ENCODE peak calls at places on chromosome 12, in six cellular contexts. F is A549; X is CD4-positive, alpha-beta memory T cell; Q is left ventricle myocardium inferior; M is brain microvascular endothelial cell; R is esophagus muscularis mucosa. H is an unnamed sample.

GRCh38 chr12:113005759-113006158 is 27.4 kb downstream of the OAS2 start:
- DNase-seq in F (peak; percentile 33), X (no peak), Q (no peak), M (no peak), R (no peak), H (peak; percentile 10)

GRCh38 chr12:6377667-6377994 is 2.3 kb upstream of the SCNN1A start:
- DNase-seq in F (no peak), X (no peak), Q (no peak), M (no peak), R (no peak), H (no peak)

GRCh38 chr12:53939141-53940108 is 794 bp downstream of the HOXC13 start:
- DNase-seq in F (peak; percentile 36), X (no peak), Q (no peak), M (no peak), R (no peak), H (peak; percentile 62)

GRCh38 chr12:41442905-41443304 is 254.8 kb downstream of the PDZRN4 start:
- DNase-seq in F (no peak), X (no peak), Q (no peak), M (no peak), R (no peak), H (no peak)

GRCh38 chr12:93776581-93777018 is 99.4 kb downstream of the CRADD start:
- DNase-seq in F (no peak), X (no peak), Q (no peak), M (peak; percentile 87), R (no peak), H (peak; percentile 48)

GRCh38 chr12:92756905-92757598 is 54.3 kb downstream of the PLEKHG7 start:
- DNase-seq in F (no peak), X (no peak), Q (no peak), M (no peak), R (no peak), H (no peak)

GRCh38 chr12:116958402-116959197 is 47.9 kb downstream of the FBXW8 start:
- DNase-seq in F (no peak), X (no peak), Q (no peak), M (no peak), R (no peak), H (no peak)

GRCh38 chr12:7079826-7080125 is 12.5 kb downstream of the C1R start:
- DNase-seq in F (no peak), X (no peak), Q (no peak), M (peak; percentile 64), R (no peak), H (no peak)

GRCh38 chr12:92185052-92185451 is 39.4 kb upstream of the BTG1 start:
- DNase-seq in F (no peak), X (peak; percentile 57), Q (no peak), M (no peak), R (no peak), H (no peak)

GRCh38 chr12:40188558-40189320 is 36.1 kb upstream of the LRRK2 start:
- DNase-seq in F (no peak), X (no peak), Q (no peak), M (no peak), R (no peak), H (no peak)

GRCh38 chr12:88298761-88299242 is 156.7 kb downstream of the TMTC3 start:
- DNase-seq in F (peak; percentile 10), X (no peak), Q (no peak), M (peak; percentile 93), R (no peak), H (peak; percentile 41)

GRCh38 chr12:104351023-104351983 is 47.8 kb downstream of the EID3 start:
- DNase-seq in F (no peak), X (no peak), Q (no peak), M (no peak), R (no peak), H (no peak)

GRCh38 chr12:26298785-26299621 is 103.6 kb downstream of the SSPN start:
- DNase-seq in F (peak; percentile 64), X (no peak), Q (no peak), M (peak; percentile 73), R (no peak), H (peak; percentile 87)

GRCh38 chr12:1474567-1475153 is 119.7 kb downstream of the FBXL14 start:
- DNase-seq in F (no peak), X (no peak), Q (no peak), M (peak; percentile 91), R (no peak), H (peak; percentile 95)

GRCh38 chr12:117147639-117148038 is 42.6 kb downstream of the FBXO21 start:
- DNase-seq in F (no peak), X (no peak), Q (no peak), M (no peak), R (no peak), H (no peak)

GRCh38 chr12:5624873-5625272 is 193.0 kb downstream of the NTF3 start:
- DNase-seq in F (no peak), X (no peak), Q (no peak), M (no peak), R (no peak), H (no peak)

GRCh38 chr12:75750950-75751349 is 239.5 kb upstream of the KRR1 start:
- DNase-seq in F (peak; percentile 37), X (no peak), Q (no peak), M (peak; percentile 66), R (no peak), H (no peak)

GRCh38 chr12:109218996-109219395 is 90.1 kb downstream of the FOXN4 start:
- DNase-seq in F (no peak), X (no peak), Q (no peak), M (no peak), R (no peak), H (no peak)

GRCh38 chr12:45655186-45655585 is 74.3 kb upstream of the ARID2 start:
- DNase-seq in F (no peak), X (peak; percentile 81), Q (no peak), M (peak; percentile 29), R (no peak), H (no peak)

GRCh38 chr12:106137456-106138278 is 1.1 kb downstream of the NUAK1 start:
- DNase-seq in F (no peak), X (no peak), Q (no peak), M (no peak), R (no peak), H (no peak)

GRCh38 chr12:82835217-82835616 is 148.5 kb downstream of the TMTC2 start:
- DNase-seq in F (no peak), X (no peak), Q (no peak), M (peak; percentile 9), R (no peak), H (no peak)

GRCh38 chr12:19139795-19140194 is 10.3 kb downstream of the PLEKHA5 start:
- DNase-seq in F (no peak), X (no peak), Q (no peak), M (no peak), R (no peak), H (no peak)

GRCh38 chr12:11623382-11623781 is 26.1 kb upstream of the ETV6 start:
- DNase-seq in F (no peak), X (no peak), Q (no peak), M (no peak), R (no peak), H (peak; percentile 38)

GRCh38 chr12:3613641-3614180 is 122.7 kb downstream of the PRMT8 start:
- DNase-seq in F (no peak), X (no peak), Q (no peak), M (no peak), R (no peak), H (no peak)

GRCh38 chr12:52331833-52332232 is 10.6 kb upstream of the KRT83 start:
- DNase-seq in F (no peak), X (no peak), Q (no peak), M (no peak), R (no peak), H (no peak)

DNA sequence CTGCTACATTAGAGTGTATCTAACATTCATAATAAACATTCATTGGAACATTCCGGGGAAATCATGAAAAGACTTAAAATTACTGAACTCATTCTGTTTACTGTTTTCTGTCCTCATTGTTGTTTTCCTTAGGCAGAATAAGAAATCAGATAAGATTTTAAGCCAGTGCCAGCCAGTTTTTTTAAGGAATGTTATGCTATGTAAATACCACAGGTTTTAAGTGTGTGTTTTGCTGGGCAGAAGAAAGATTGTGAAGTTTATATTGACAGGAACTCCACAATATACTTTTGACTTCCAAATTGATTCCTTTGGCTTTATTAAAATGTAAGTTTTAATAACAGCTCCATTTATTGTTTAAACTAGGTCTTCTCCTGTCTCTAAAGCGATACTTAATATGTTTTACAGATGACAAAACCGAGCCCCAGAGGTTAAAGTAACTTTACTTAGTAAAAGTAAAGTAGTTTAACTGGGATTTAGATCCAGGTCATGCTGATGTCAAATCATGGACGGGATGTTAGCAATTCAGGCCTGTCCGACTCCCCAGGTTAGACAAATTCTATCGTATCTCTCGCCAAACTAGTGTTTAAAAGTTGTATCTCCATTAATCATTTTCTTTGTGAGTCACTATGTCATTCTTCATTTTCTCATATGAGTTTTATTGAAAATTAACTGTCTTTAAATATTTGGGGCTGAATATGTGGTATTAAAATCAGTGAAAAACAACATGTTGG is 1.8 kb downstream of the LARP4 start:
- DNase-seq in F (no peak), X (no peak), Q (no peak), M (no peak), R (no peak), H (no peak)
- H3K4me3 ChIP-seq in F (peak overlapping the region; percentile 91), X (no peak overlapping the region), Q (peak overlapping the region; percentile 83), M (peak overlapping the region; percentile 78), R (peak overlapping the region; percentile 83), H (peak overlapping the region; percentile 68)

GRCh38 chr12:111204684-111205305 is 164.1 kb downstream of the PHETA1 start:
- DNase-seq in F (no peak), X (no peak), Q (peak; percentile 25), M (no peak), R (no peak), H (no peak)
- H3K27ac ChIP-seq in F (no peak overlapping the region), X (no peak overlapping the region), Q (no peak overlapping the region), M (no peak overlapping the region), R (no peak overlapping the region), H (no peak overlapping the region)

DNA sequence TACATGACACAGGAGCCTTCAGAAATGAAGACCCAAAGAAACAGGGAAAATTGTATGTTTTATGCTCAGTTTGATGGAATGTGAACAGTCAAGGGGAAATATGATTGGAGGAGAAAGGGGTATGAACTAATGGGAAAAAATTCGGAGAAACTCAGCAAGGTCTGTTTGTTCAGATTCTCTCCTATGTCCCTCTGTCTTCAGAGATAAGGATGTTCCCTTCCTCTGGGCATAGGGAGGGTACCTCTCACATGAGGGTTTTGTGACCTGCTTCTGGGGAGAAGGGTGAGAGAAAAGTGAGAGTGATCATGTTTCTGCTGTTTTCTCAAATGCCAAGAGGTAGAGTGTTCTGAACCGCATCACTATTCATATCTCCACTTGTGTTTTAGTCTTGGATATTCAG is 26.6 kb upstream of the LIMA1 start:
- DNase-seq in F (no peak), X (no peak), Q (no peak), M (no peak), R (no peak), H (no peak)
- H3K4me3 ChIP-seq in F (no peak overlapping the region), X (no peak overlapping the region), Q (no peak overlapping the region), M (no peak overlapping the region), R (no peak overlapping the region), H (no peak overlapping the region)

GRCh38 chr12:127240249-127240929 is 1026.6 kb upstream of the TMEM132C start:
- DNase-seq in F (no peak), X (no peak), Q (no peak), M (no peak), R (no peak), H (no peak)

GRCh38 chr12:127239781-127240180 is 1027.2 kb upstream of the TMEM132C start:
- DNase-seq in F (no peak), X (no peak), Q (no peak), M (no peak), R (no peak), H (no peak)

GRCh38 chr12:127238061-127238460 is 1028.9 kb upstream of the TMEM132C start:
- DNase-seq in F (no peak), X (no peak), Q (no peak), M (no peak), R (no peak), H (no peak)

GRCh38 chr12:127245009-127245408 is 1022.0 kb upstream of the TMEM132C start:
- DNase-seq in F (no peak), X (no peak), Q (no peak), M (no peak), R (no peak), H (no peak)

GRCh38 chr12:127241056-127241830 is 1025.7 kb upstream of the TMEM132C start:
- DNase-seq in F (no peak), X (no peak), Q (no peak), M (no peak), R (no peak), H (no peak)
- H3K27ac ChIP-seq in F (no peak overlapping the region), X (no peak overlapping the region), Q (no peak overlapping the region), M (no peak overlapping the region), R (no peak overlapping the region), H (no peak overlapping the region)

H was measured in SJSA1.